ENCODE peak calls at places on chromosomes 4 and X, in six cellular contexts. O is hippocampal formation, G is amniotic stem cell, E is AG08396, N is H9, M is NCI-H1092 treated with DMSO at 0.1 percent for 48 hours. Q is an unnamed sample.

GRCh38 chr4:110361921-110362320 is 114.0 kb upstream of the ENPEP start:
- DNase-seq in O (no peak), G (no peak), E (no peak), N (no peak), M (no peak), Q (no peak)

GRCh38 chr4:128355301-128355700 is 67.7 kb upstream of the PGRMC2 start:
- DNase-seq in O (no peak), G (no peak), E (no peak), N (no peak), M (no peak), Q (no peak)

GRCh38 chr4:110196206-110196870 is 2.1 kb downstream of the ELOVL6 start:
- DNase-seq in O (peak), G (peak), E (peak), N (peak), M (peak), Q (peak)

GRCh38 chr4:120844528-120844921 is 78.0 kb downstream of the PRDM5 start:
- DNase-seq in O (no peak), G (no peak), E (no peak), N (no peak), M (no peak), Q (no peak)

GRCh38 chr4:58809366-58809765 is 1699.2 kb upstream of the IGFBP7 start:
- DNase-seq in O (no peak), G (no peak), E (no peak), N (no peak), M (no peak), Q (no peak)

GRCh38 chrX:85107407-85107806 is 103.7 kb downstream of the APOOL start:
- DNase-seq in O (no peak), G (no peak), E (no peak), N (no peak), M (no peak), Q (no peak)

GRCh38 chrX:71450433-71451106 is 82.3 kb upstream of the OGT start:
- DNase-seq in O (no peak), G (no peak), E (no peak), N (no peak), M (no peak), Q (no peak)

GRCh38 chrX:154353172-154353843 is 21.1 kb downstream of the FLNA start:
- DNase-seq in O (no peak), G (no peak), E (no peak), N (no peak), M (no peak), Q (no peak)

GRCh38 chr4:15378055-15378454 is 49.8 kb upstream of the C1QTNF7 start:
- DNase-seq in O (no peak), G (no peak), E (no peak), N (no peak), M (no peak), Q (peak)

GRCh38 chr4:78518551-78518950 is 33.0 kb upstream of the ANXA3 start:
- DNase-seq in O (no peak), G (no peak), E (no peak), N (no peak), M (no peak), Q (no peak)

GRCh38 chrX:24396236-24396929 is 35.9 kb downstream of the SUPT20HL1 start:
- DNase-seq in O (no peak), G (no peak), E (no peak), N (no peak), M (peak), Q (no peak)

GRCh38 chr4:81565137-81565870 is 93.6 kb upstream of the RASGEF1B start:
- DNase-seq in O (peak), G (no peak), E (peak), N (no peak), M (no peak), Q (peak)

GRCh38 chrX:10168226-10168625 is 11.5 kb downstream of the CLCN4 start:
- DNase-seq in O (no peak), G (no peak), E (no peak), N (no peak), M (no peak), Q (no peak)

GRCh38 chrX:136450050-136450830 is 37.5 kb upstream of the BRS3 start:
- DNase-seq in O (no peak), G (no peak), E (peak), N (no peak), M (no peak), Q (no peak)

GRCh38 chr4:41209901-41210300 is 4.4 kb downstream of the APBB2 start:
- DNase-seq in O (no peak), G (no peak), E (no peak), N (no peak), M (no peak), Q (no peak)

GRCh38 chrX:114006664-114007063 is 577.2 kb upstream of the HTR2C start:
- DNase-seq in O (no peak), G (no peak), E (no peak), N (no peak), M (no peak), Q (no peak)

GRCh38 chr4:124713213-124713592 is 671 bp upstream of the ANKRD50 start:
- DNase-seq in O (peak), G (no peak), E (peak), N (peak), M (peak), Q (no peak)

GRCh38 chr4:68148795-68149685 is 19.4 kb upstream of the TMPRSS11F start:
- DNase-seq in O (no peak), G (no peak), E (no peak), N (no peak), M (no peak), Q (no peak)

GRCh38 chr4:95066011-95066410 is 308.3 kb downstream of the BMPR1B start:
- DNase-seq in O (no peak), G (no peak), E (no peak), N (no peak), M (no peak), Q (no peak)

GRCh38 chr4:183906736-183907651 is 1.9 kb downstream of the STOX2 start:
- DNase-seq in O (peak), G (no peak), E (no peak), N (peak), M (no peak), Q (peak)

GRCh38 chr4:120769227-120769626 is 153.3 kb downstream of the PRDM5 start:
- DNase-seq in O (no peak), G (peak), E (peak), N (no peak), M (no peak), Q (peak)

GRCh38 chr4:107153228-107153627 is 117.1 kb upstream of the DKK2 start:
- DNase-seq in O (no peak), G (no peak), E (no peak), N (peak), M (no peak), Q (peak)

GRCh38 chr4:86160423-86160822 is 199.4 kb downstream of the MAPK10 start:
- DNase-seq in O (no peak), G (no peak), E (no peak), N (no peak), M (no peak), Q (no peak)

GRCh38 chr4:148376151-148376550 is 66.1 kb downstream of the NR3C2 start:
- DNase-seq in O (no peak), G (no peak), E (peak), N (no peak), M (peak), Q (no peak)

GRCh38 chrX:101219840-101220191 is 230 bp downstream of the DRP2 start:
- DNase-seq in O (peak), G (peak), E (no peak), N (no peak), M (no peak), Q (peak)

GRCh38 chr4:11456441-11456840 is 27.7 kb upstream of the HS3ST1 start:
- DNase-seq in O (no peak), G (no peak), E (no peak), N (no peak), M (no peak), Q (no peak)

GRCh38 chr4:176340871-176341685 is 21.3 kb downstream of the SPCS3 start:
- DNase-seq in O (peak), G (peak), E (peak), N (no peak), M (peak), Q (peak)

GRCh38 chr4:52892880-52893279 is 30.8 kb downstream of the RASL11B start:
- DNase-seq in O (no peak), G (no peak), E (peak), N (no peak), M (no peak), Q (no peak)

GRCh38 chr4:7157140-7157488 is 35.2 kb upstream of the SORCS2 start:
- DNase-seq in O (no peak), G (no peak), E (no peak), N (no peak), M (no peak), Q (no peak)

GRCh38 chrX:45385767-45386166 is 185.1 kb upstream of the DIPK2B start:
- DNase-seq in O (no peak), G (no peak), E (no peak), N (no peak), M (no peak), Q (no peak)

GRCh38 chr4:154329268-154329858 is 162.2 kb downstream of the DCHS2 start:
- DNase-seq in O (peak), G (no peak), E (no peak), N (no peak), M (no peak), Q (peak)

GRCh38 chr4:74156521-74156920 is 1.4 kb upstream of the MTHFD2L start:
- DNase-seq in O (no peak), G (no peak), E (no peak), N (no peak), M (no peak), Q (no peak)

GRCh38 chr4:173736840-173737239 is 206.8 kb upstream of the HAND2 start:
- DNase-seq in O (no peak), G (no peak), E (no peak), N (no peak), M (no peak), Q (no peak)

GRCh38 chr4:152352645-152353116 is 183.2 kb downstream of the FBXW7 start:
- DNase-seq in O (peak), G (peak), E (peak), N (peak), M (peak), Q (peak)

GRCh38 chr4:53885668-53886067 is 178.7 kb downstream of the CHIC2 start:
- DNase-seq in O (no peak), G (no peak), E (no peak), N (no peak), M (no peak), Q (no peak)

GRCh38 chr4:108700358-108700757 is 50.0 kb downstream of the OSTC start:
- DNase-seq in O (no peak), G (no peak), E (no peak), N (no peak), M (no peak), Q (no peak)

GRCh38 chr4:83546796-83547195 is 10.9 kb downstream of the GPAT3 start:
- DNase-seq in O (no peak), G (no peak), E (no peak), N (no peak), M (no peak), Q (no peak)

Q was measured in neural progenitor cell.